ENCODE peak calls at places on chromosomes 6 and 20, in four cellular contexts. A, P, V and W are unnamed samples.

GRCh38 chr20:63362426-63363009 is 1.4 kb upstream of the CHRNA4 start:
- DNase-seq in V (no peak), A (no peak), P (no peak), W (no peak)

GRCh38 chr6:154993710-154994109 is 1.4 kb upstream of the TIAM2 start:
- DNase-seq in A (no peak), V (no peak), P (no peak), W (no peak)

GRCh38 chr6:47698342-47698787 is at the start of gene ADGRF4:
- DNase-seq in A (no peak), P (no peak), V (no peak), W (no peak)

GRCh38 chr6:33880746-33881145 is 76.9 kb upstream of the MLN start:
- DNase-seq in A (no peak), P (no peak), V (no peak), W (no peak)

GRCh38 chr20:47377122-47377722 is 20.7 kb upstream of the ZMYND8 start:
- DNase-seq in V (no peak), A (no peak), P (no peak), W (no peak)

GRCh38 chr20:49790077-49790798 is 22.4 kb upstream of the SLC9A8 start:
- DNase-seq in A (peak), P (no peak), V (peak), W (no peak)

GRCh38 chr6:162921062-162921461 is 193.3 kb downstream of the PACRG start:
- DNase-seq in V (no peak), A (no peak), P (no peak), W (no peak)

GRCh38 chr6:170135821-170136471 is 154.9 kb downstream of the DLL1 start:
- DNase-seq in P (no peak), V (no peak), A (no peak), W (no peak)

GRCh38 chr6:125097186-125097585 is 56.4 kb upstream of the TPD52L1 start:
- DNase-seq in A (no peak), P (no peak), V (no peak), W (no peak)

GRCh38 chr20:44716309-44717106 is 1.3 kb downstream of the CCN5 start:
- DNase-seq in P (no peak), V (no peak), A (no peak), W (no peak)

GRCh38 chr6:25340854-25341552 is 61.8 kb downstream of the CARMIL1 start:
- DNase-seq in V (no peak), A (no peak), P (no peak), W (no peak)

GRCh38 chr6:139372326-139373153 is 1.9 kb downstream of the CITED2 start:
- DNase-seq in V (no peak), P (no peak), A (no peak), W (no peak)

GRCh38 chr6:42545226-42545773 is 18.5 kb upstream of the UBR2 start:
- DNase-seq in V (no peak), A (peak), P (no peak), W (no peak)

GRCh38 chr6:131003419-131004386 is 59.3 kb downstream of the EPB41L2 start:
- DNase-seq in V (no peak), P (no peak), A (no peak), W (no peak)

GRCh38 chr6:146601352-146601751 is 2.6 kb downstream of the ADGB start:
- DNase-seq in V (no peak), A (no peak), P (no peak), W (no peak)

GRCh38 chr20:8601542-8601912 is 467.4 kb upstream of the PLCB4 start:
- DNase-seq in P (peak), A (no peak), V (no peak), W (peak)

GRCh38 chr6:26197736-26198625 is 110.8 kb downstream of the HFE start:
- DNase-seq in A (peak), P (no peak), V (no peak), W (no peak)

GRCh38 chr20:5864873-5865582 is 85.3 kb downstream of the TRMT6 start:
- DNase-seq in V (no peak), A (no peak), P (no peak), W (no peak)

GRCh38 chr20:62063601-62063980 is 2.1 kb downstream of the TAF4 start:
- DNase-seq in P (no peak), V (peak), A (no peak), W (no peak)

GRCh38 chr6:62175195-62175594 is 110.8 kb downstream of the KHDRBS2 start:
- DNase-seq in P (no peak), A (no peak), V (no peak), W (no peak)

GRCh38 chr20:57183457-57184009 is 82.9 kb downstream of the BMP7 start:
- DNase-seq in A (no peak), P (no peak), V (no peak), W (no peak)

GRCh38 chr6:170251776-170252571 is 38.9 kb downstream of the DLL1 start:
- DNase-seq in A (no peak), P (no peak), V (no peak), W (no peak)

GRCh38 chr6:92715991-92716390 is 703.4 kb downstream of the EPHA7 start:
- DNase-seq in A (no peak), P (no peak), V (no peak), W (no peak)

GRCh38 chr6:47076422-47077344 is 34.6 kb upstream of the ADGRF1 start:
- DNase-seq in A (peak), V (no peak), P (no peak), W (no peak)

GRCh38 chr6:40295251-40295949 is 291.8 kb downstream of the LRFN2 start:
- DNase-seq in V (no peak), P (no peak), A (no peak), W (no peak)
- TF ChIP-seq SPI1 in V (no peak), P (no peak), A (no peak), W (no peak)

GRCh38 chr20:51460569-51461265 is 81.8 kb downstream of the NFATC2 start:
- DNase-seq in A (peak), V (no peak), P (peak), W (peak)

GRCh38 chr20:51461306-51461705 is 81.2 kb downstream of the NFATC2 start:
- DNase-seq in V (no peak), A (no peak), P (no peak), W (no peak)

GRCh38 chr20:51463560-51463959 is 79.0 kb downstream of the NFATC2 start:
- DNase-seq in A (no peak), P (no peak), V (no peak), W (no peak)

GRCh38 chr20:51463998-51464397 is 78.5 kb downstream of the NFATC2 start:
- DNase-seq in V (no peak), P (no peak), A (no peak), W (no peak)

GRCh38 chr20:51462566-51463276 is 79.8 kb downstream of the NFATC2 start:
- DNase-seq in P (no peak), V (no peak), A (no peak), W (no peak)
- TF ChIP-seq SPI1 in P (no peak), V (no peak), A (no peak), W (no peak)

GRCh38 chr20:37373020-37373592 is 27.2 kb downstream of the SRC start:
- DNase-seq in P (no peak), A (no peak), V (no peak), W (no peak)

GRCh38 chr20:37376791-37377190 is 30.9 kb downstream of the SRC start:
- DNase-seq in P (no peak), V (no peak), A (no peak), W (no peak)

GRCh38 chr20:37376324-37376723 is 30.4 kb downstream of the SRC start:
- DNase-seq in P (no peak), V (no peak), A (no peak), W (no peak)

GRCh38 chr20:37377346-37378081 is 31.6 kb downstream of the SRC start:
- DNase-seq in A (no peak), V (no peak), P (no peak), W (no peak)

GRCh38 chr20:37375227-37375626 is 29.3 kb downstream of the SRC start:
- DNase-seq in V (no peak), A (no peak), P (peak), W (no peak)
- TF ChIP-seq SPI1 in V (no peak), A (no peak), P (no peak), W (no peak)

DNA sequence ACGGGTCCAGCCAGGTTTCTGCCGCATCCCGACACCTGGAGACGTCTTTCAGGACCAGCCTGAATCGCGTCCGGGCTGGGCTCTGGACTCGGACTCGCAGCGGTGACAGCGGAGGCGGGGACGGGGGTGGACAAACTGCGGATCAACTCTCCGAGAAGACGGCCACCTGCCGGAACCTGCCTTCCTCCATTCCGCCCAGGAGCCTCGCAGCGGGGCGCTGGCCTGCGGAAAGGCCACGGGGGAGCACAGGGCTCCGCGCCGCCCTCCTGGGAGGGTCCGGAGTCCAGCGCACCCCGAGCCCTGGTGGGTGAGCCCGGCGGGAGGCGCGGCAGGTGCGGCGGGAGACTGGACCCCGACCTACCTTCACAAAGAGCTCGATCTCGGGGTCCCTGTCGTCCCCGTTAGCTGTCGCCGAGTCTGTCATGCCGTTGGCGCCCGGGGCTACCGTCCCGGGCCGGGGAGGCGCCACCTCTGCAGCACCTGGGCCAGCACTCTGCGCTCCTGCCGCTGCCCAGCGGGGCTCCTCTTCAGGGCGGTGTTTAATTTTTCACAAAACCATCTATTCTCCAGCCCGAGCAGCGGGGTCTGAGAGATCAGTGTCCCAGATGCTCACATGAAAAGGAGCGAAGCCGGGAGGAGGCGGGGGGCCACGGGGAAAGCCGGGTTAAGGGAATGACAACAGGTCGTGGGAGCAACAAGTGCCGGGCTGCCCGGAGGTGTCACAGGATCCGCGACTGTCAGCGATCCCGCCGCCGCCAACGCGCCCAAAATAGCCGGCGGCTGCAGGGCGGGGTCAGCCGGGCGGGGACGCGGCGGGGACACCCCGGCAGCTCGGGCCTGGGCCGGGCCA is at the start of gene CLIC5:
- DNase-seq in V (peak), P (no peak), A (no peak), W (peak)
- TF ChIP-seq SPI1 in V (no peak), P (no peak), A (no peak), W (no peak)

DNA sequence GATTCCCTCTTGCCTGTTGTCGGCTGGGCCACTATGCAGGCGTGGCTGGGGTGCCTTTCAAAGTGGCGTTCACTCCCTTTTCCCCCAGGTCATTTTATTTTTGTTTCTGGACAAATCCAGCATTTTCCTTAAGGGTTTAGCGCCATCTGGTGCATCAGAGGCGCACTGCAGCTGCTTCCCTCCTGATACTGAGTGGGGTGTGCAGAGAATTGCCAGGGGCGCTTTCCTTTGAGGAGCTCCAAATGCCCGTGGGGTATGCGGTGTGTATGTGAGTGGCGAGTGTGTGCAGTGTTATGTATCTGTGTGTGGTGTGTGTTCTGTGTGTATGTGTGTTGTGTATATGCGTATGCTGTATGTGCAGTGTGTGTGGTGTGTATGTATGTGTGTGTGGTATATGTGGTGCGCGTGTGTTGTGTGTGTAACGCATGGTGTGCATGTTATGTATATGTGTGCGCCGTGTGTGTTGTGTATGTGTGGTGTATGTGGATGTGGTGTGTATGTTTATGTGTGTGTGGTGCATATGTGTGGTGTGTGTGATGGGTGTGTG is 100.1 kb upstream of the AGPAT4 start:
- DNase-seq in V (peak), A (no peak), P (no peak), W (peak)
- TF ChIP-seq SPI1 in V (no peak), A (no peak), P (no peak), W (no peak)